ENCODE peak calls at places on chromosomes 3 and 15, in seven cellular contexts. One of them, this sample, is unnamed.

GRCh38 chr3:161977063-161977462 is 480.5 kb downstream of the OTOL1 start:
- DNase-seq in astrocyte: peak; percentile 65
- DNase-seq in uterus: no peak
- DNase-seq in IMR-90: peak; percentile 44
- DNase-seq in T-helper 2 cell: no peak
- DNase-seq in MM.1S: peak; percentile 80
- DNase-seq in hypothalamus: no peak
- DNase-seq in this sample: no peak

GRCh38 chr3:16203031-16203430 is 28.6 kb downstream of the GALNT15 start:
- DNase-seq in IMR-90: peak; percentile 84
- DNase-seq in hypothalamus: no peak
- DNase-seq in astrocyte: peak; percentile 84
- DNase-seq in MM.1S: no peak
- DNase-seq in uterus: no peak
- DNase-seq in T-helper 2 cell: no peak
- DNase-seq in this sample: no peak

GRCh38 chr3:43790060-43790459 is 99.3 kb downstream of the ABHD5 start:
- DNase-seq in astrocyte: no peak
- DNase-seq in MM.1S: no peak
- DNase-seq in uterus: no peak
- DNase-seq in hypothalamus: no peak
- DNase-seq in IMR-90: no peak
- DNase-seq in T-helper 2 cell: no peak
- DNase-seq in this sample: no peak

GRCh38 chr15:92733934-92734521 is 78.5 kb upstream of the FAM174B start:
- DNase-seq in hypothalamus: no peak
- DNase-seq in astrocyte: peak; percentile 44
- DNase-seq in IMR-90: peak; percentile 11
- DNase-seq in T-helper 2 cell: no peak
- DNase-seq in uterus: peak; percentile 25
- DNase-seq in MM.1S: no peak
- DNase-seq in this sample: no peak

GRCh38 chr3:105729662-105730061 is 139.2 kb downstream of the CBLB start:
- DNase-seq in astrocyte: peak; percentile 27
- DNase-seq in MM.1S: no peak
- DNase-seq in hypothalamus: no peak
- DNase-seq in uterus: no peak
- DNase-seq in T-helper 2 cell: no peak
- DNase-seq in IMR-90: peak; percentile 40
- DNase-seq in this sample: no peak

GRCh38 chr15:40282144-40282869 is 557 bp downstream of the ANKRD63 start:
- DNase-seq in IMR-90: no peak
- DNase-seq in uterus: no peak
- DNase-seq in astrocyte: no peak
- DNase-seq in hypothalamus: no peak
- DNase-seq in T-helper 2 cell: peak; percentile 34
- DNase-seq in MM.1S: no peak
- DNase-seq in this sample: no peak

GRCh38 chr3:13880811-13881156 is 913 bp upstream of the WNT7A start:
- DNase-seq in IMR-90: no peak
- DNase-seq in T-helper 2 cell: no peak
- DNase-seq in astrocyte: no peak
- DNase-seq in uterus: peak; percentile 9
- DNase-seq in hypothalamus: no peak
- DNase-seq in MM.1S: no peak
- DNase-seq in this sample: no peak

GRCh38 chr3:53193466-53194217 is 32.6 kb downstream of the PRKCD start:
- DNase-seq in T-helper 2 cell: no peak
- DNase-seq in uterus: peak; percentile 27
- DNase-seq in MM.1S: no peak
- DNase-seq in astrocyte: no peak
- DNase-seq in IMR-90: no peak
- DNase-seq in hypothalamus: no peak
- DNase-seq in this sample: no peak

GRCh38 chr15:42102646-42103235 is 8.4 kb upstream of the PLA2G4D start:
- DNase-seq in T-helper 2 cell: no peak
- DNase-seq in uterus: no peak
- DNase-seq in hypothalamus: no peak
- DNase-seq in IMR-90: peak; percentile 49
- DNase-seq in astrocyte: peak; percentile 27
- DNase-seq in MM.1S: no peak
- DNase-seq in this sample: no peak

GRCh38 chr15:41838400-41838897 is at the start of gene PLA2G4B:
- DNase-seq in T-helper 2 cell: no peak
- DNase-seq in astrocyte: no peak
- DNase-seq in uterus: no peak
- DNase-seq in IMR-90: no peak
- DNase-seq in MM.1S: no peak
- DNase-seq in hypothalamus: no peak
- DNase-seq in this sample: no peak

GRCh38 chr15:58247803-58248503 is 109.8 kb downstream of the AQP9 start:
- DNase-seq in T-helper 2 cell: no peak
- DNase-seq in IMR-90: peak; percentile 25
- DNase-seq in uterus: no peak
- DNase-seq in hypothalamus: peak; percentile 5
- DNase-seq in astrocyte: no peak
- DNase-seq in MM.1S: no peak
- DNase-seq in this sample: no peak

GRCh38 chr3:18579659-18580058 is 154.5 kb upstream of the SATB1 start:
- DNase-seq in hypothalamus: no peak
- DNase-seq in uterus: no peak
- DNase-seq in IMR-90: no peak
- DNase-seq in astrocyte: no peak
- DNase-seq in MM.1S: no peak
- DNase-seq in T-helper 2 cell: no peak
- DNase-seq in this sample: no peak

GRCh38 chr3:187026321-187026678 is 96.0 kb downstream of the ST6GAL1 start:
- DNase-seq in astrocyte: no peak
- DNase-seq in hypothalamus: no peak
- DNase-seq in uterus: no peak
- DNase-seq in MM.1S: no peak
- DNase-seq in IMR-90: no peak
- DNase-seq in T-helper 2 cell: no peak
- DNase-seq in this sample: no peak

GRCh38 chr15:49462242-49462641 is 39.2 kb downstream of the FGF7 start:
- DNase-seq in MM.1S: no peak
- DNase-seq in uterus: no peak
- DNase-seq in astrocyte: no peak
- DNase-seq in IMR-90: no peak
- DNase-seq in hypothalamus: no peak
- DNase-seq in T-helper 2 cell: no peak
- DNase-seq in this sample: no peak

GRCh38 chr3:47732143-47732542 is 49.5 kb downstream of the SMARCC1 start:
- DNase-seq in uterus: no peak
- DNase-seq in MM.1S: no peak
- DNase-seq in astrocyte: no peak
- DNase-seq in hypothalamus: no peak
- DNase-seq in IMR-90: no peak
- DNase-seq in T-helper 2 cell: no peak
- DNase-seq in this sample: no peak

GRCh38 chr3:5787863-5788488 is 600.5 kb downstream of the EDEM1 start:
- DNase-seq in T-helper 2 cell: no peak
- DNase-seq in MM.1S: no peak
- DNase-seq in IMR-90: no peak
- DNase-seq in hypothalamus: peak; percentile 29
- DNase-seq in uterus: peak; percentile 17
- DNase-seq in astrocyte: no peak
- DNase-seq in this sample: no peak

GRCh38 chr3:78846688-78847087 is 921.1 kb downstream of the ROBO1 start:
- DNase-seq in MM.1S: no peak
- DNase-seq in T-helper 2 cell: no peak
- DNase-seq in hypothalamus: no peak
- DNase-seq in uterus: no peak
- DNase-seq in astrocyte: peak; percentile 92
- DNase-seq in IMR-90: peak; percentile 89
- DNase-seq in this sample: no peak

GRCh38 chr3:188270423-188270972 is 116.5 kb downstream of the LPP start:
- DNase-seq in T-helper 2 cell: no peak
- DNase-seq in hypothalamus: peak; percentile 2
- DNase-seq in astrocyte: peak; percentile 97
- DNase-seq in uterus: peak; percentile 45
- DNase-seq in MM.1S: no peak
- DNase-seq in IMR-90: peak; percentile 96
- DNase-seq in this sample: no peak

GRCh38 chr3:128950223-128950938 is 43.5 kb downstream of the CFAP92 start:
- DNase-seq in IMR-90: peak; percentile 38
- DNase-seq in hypothalamus: no peak
- DNase-seq in T-helper 2 cell: no peak
- DNase-seq in uterus: no peak
- DNase-seq in MM.1S: peak; percentile 40
- DNase-seq in astrocyte: peak; percentile 29
- DNase-seq in this sample: peak; percentile 2

GRCh38 chr15:69729167-69729748 is 276.6 kb downstream of the RPLP1 start:
- DNase-seq in IMR-90: peak; percentile 8
- DNase-seq in hypothalamus: no peak
- DNase-seq in uterus: no peak
- DNase-seq in MM.1S: peak; percentile 45
- DNase-seq in T-helper 2 cell: peak; percentile 51
- DNase-seq in astrocyte: no peak
- DNase-seq in this sample: peak; percentile 67

GRCh38 chr15:49387471-49387870 is 35.6 kb upstream of the FGF7 start:
- DNase-seq in T-helper 2 cell: no peak
- DNase-seq in IMR-90: no peak
- DNase-seq in hypothalamus: no peak
- DNase-seq in MM.1S: no peak
- DNase-seq in uterus: no peak
- DNase-seq in astrocyte: no peak
- DNase-seq in this sample: no peak

GRCh38 chr3:28114893-28115292 is 126.5 kb upstream of the CMC1 start:
- DNase-seq in hypothalamus: no peak
- DNase-seq in T-helper 2 cell: no peak
- DNase-seq in IMR-90: no peak
- DNase-seq in astrocyte: no peak
- DNase-seq in MM.1S: no peak
- DNase-seq in uterus: no peak
- DNase-seq in this sample: no peak

GRCh38 chr15:91992940-91993339 is 139.4 kb downstream of the SLCO3A1 start:
- DNase-seq in astrocyte: no peak
- DNase-seq in hypothalamus: no peak
- DNase-seq in MM.1S: no peak
- DNase-seq in T-helper 2 cell: no peak
- DNase-seq in uterus: no peak
- DNase-seq in IMR-90: no peak
- DNase-seq in this sample: no peak

GRCh38 chr15:41946970-41947369 is 25.4 kb downstream of the EHD4 start:
- DNase-seq in hypothalamus: no peak
- DNase-seq in IMR-90: no peak
- DNase-seq in uterus: no peak
- DNase-seq in MM.1S: no peak
- DNase-seq in T-helper 2 cell: no peak
- DNase-seq in astrocyte: no peak
- DNase-seq in this sample: no peak

GRCh38 chr15:43912991-43913927 is 86.5 kb downstream of the WDR76 start:
- DNase-seq in uterus: peak; percentile 27
- DNase-seq in astrocyte: peak; percentile 99
- DNase-seq in T-helper 2 cell: no peak
- DNase-seq in MM.1S: no peak
- DNase-seq in hypothalamus: no peak
- DNase-seq in IMR-90: peak; percentile 99
- DNase-seq in this sample: no peak

GRCh38 chr15:65033659-65034269 is 4.3 kb upstream of the MTFMT start:
- DNase-seq in T-helper 2 cell: no peak
- DNase-seq in astrocyte: peak; percentile 22
- DNase-seq in hypothalamus: no peak
- DNase-seq in MM.1S: peak; percentile 61
- DNase-seq in uterus: no peak
- DNase-seq in IMR-90: peak; percentile 66
- DNase-seq in this sample: no peak

GRCh38 chr15:66231421-66232266 is 21.9 kb downstream of the MEGF11 start:
- DNase-seq in hypothalamus: no peak
- DNase-seq in IMR-90: no peak
- DNase-seq in uterus: no peak
- DNase-seq in T-helper 2 cell: no peak
- DNase-seq in MM.1S: no peak
- DNase-seq in astrocyte: no peak
- DNase-seq in this sample: no peak

GRCh38 chr3:56689303-56689702 is 6.2 kb upstream of the TASOR start:
- DNase-seq in T-helper 2 cell: no peak
- DNase-seq in IMR-90: no peak
- DNase-seq in astrocyte: no peak
- DNase-seq in hypothalamus: no peak
- DNase-seq in MM.1S: no peak
- DNase-seq in uterus: no peak
- DNase-seq in this sample: no peak

GRCh38 chr3:112846764-112847163 is at the start of gene CD200R1L:
- DNase-seq in hypothalamus: no peak
- DNase-seq in astrocyte: no peak
- DNase-seq in MM.1S: no peak
- DNase-seq in T-helper 2 cell: no peak
- DNase-seq in IMR-90: no peak
- DNase-seq in uterus: no peak
- DNase-seq in this sample: no peak

GRCh38 chr3:16516695-16517481 is 3.4 kb upstream of the RFTN1 start:
- DNase-seq in IMR-90: peak; percentile 74
- DNase-seq in hypothalamus: no peak
- DNase-seq in astrocyte: peak; percentile 66
- DNase-seq in T-helper 2 cell: no peak
- DNase-seq in MM.1S: no peak
- DNase-seq in uterus: peak; percentile 65
- DNase-seq in this sample: no peak

GRCh38 chr3:11349466-11349865 is 77.3 kb downstream of the ATG7 start:
- DNase-seq in IMR-90: peak; percentile 77
- DNase-seq in astrocyte: no peak
- DNase-seq in uterus: no peak
- DNase-seq in MM.1S: no peak
- DNase-seq in hypothalamus: no peak
- DNase-seq in T-helper 2 cell: no peak
- DNase-seq in this sample: no peak

GRCh38 chr3:109187390-109187789 is 50.9 kb downstream of the C3orf85 start:
- DNase-seq in astrocyte: no peak
- DNase-seq in uterus: no peak
- DNase-seq in T-helper 2 cell: no peak
- DNase-seq in IMR-90: no peak
- DNase-seq in hypothalamus: no peak
- DNase-seq in MM.1S: no peak
- DNase-seq in this sample: no peak

GRCh38 chr3:61928020-61928419 is 366.6 kb downstream of the PTPRG start:
- DNase-seq in hypothalamus: no peak
- DNase-seq in IMR-90: peak; percentile 7
- DNase-seq in uterus: no peak
- DNase-seq in astrocyte: peak; percentile 61
- DNase-seq in T-helper 2 cell: no peak
- DNase-seq in MM.1S: no peak
- DNase-seq in this sample: no peak

GRCh38 chr3:14555835-14556234 is 15.7 kb upstream of the GRIP2 start:
- DNase-seq in hypothalamus: no peak
- DNase-seq in MM.1S: no peak
- DNase-seq in uterus: no peak
- DNase-seq in IMR-90: no peak
- DNase-seq in T-helper 2 cell: no peak
- DNase-seq in astrocyte: no peak
- DNase-seq in this sample: no peak

GRCh38 chr3:71930056-71930991 is 145.4 kb upstream of the PROK2 start:
- DNase-seq in MM.1S: no peak
- DNase-seq in IMR-90: peak; percentile 17
- DNase-seq in hypothalamus: no peak
- DNase-seq in astrocyte: peak; percentile 39
- DNase-seq in uterus: peak; percentile 53
- DNase-seq in T-helper 2 cell: no peak
- DNase-seq in this sample: no peak

GRCh38 chr3:141399200-141399599 is 30.9 kb downstream of the ZBTB38 start:
- DNase-seq in MM.1S: peak; percentile 38
- DNase-seq in astrocyte: no peak
- DNase-seq in uterus: no peak
- DNase-seq in hypothalamus: no peak
- DNase-seq in IMR-90: no peak
- DNase-seq in T-helper 2 cell: no peak
- DNase-seq in this sample: no peak

GRCh38 chr15:99050328-99050980 is 42.9 kb upstream of the PGPEP1L start:
- DNase-seq in astrocyte: no peak
- DNase-seq in T-helper 2 cell: no peak
- DNase-seq in hypothalamus: no peak
- DNase-seq in MM.1S: no peak
- DNase-seq in uterus: no peak
- DNase-seq in IMR-90: no peak
- DNase-seq in this sample: no peak

GRCh38 chr3:11716576-11717250 is 73.0 kb upstream of the VGLL4 start:
- DNase-seq in MM.1S: no peak
- DNase-seq in uterus: no peak
- DNase-seq in hypothalamus: no peak
- DNase-seq in IMR-90: no peak
- DNase-seq in astrocyte: no peak
- DNase-seq in T-helper 2 cell: no peak
- DNase-seq in this sample: no peak